ENCODE peak calls at places on chromosomes 2 and 18, in ten cellular contexts. K is testis; J is GM20000; R is astrocyte of the spinal cord; M is IMR-90; P is RWPE1; B is HL-60; A is GM12865; X is CD4-positive, alpha-beta T cell; S is kidney. V is an unnamed sample.

GRCh38 chr2:185738679-185739472 is at the start of gene FSIP2:
- DNase-seq in X (peak), A (peak), J (peak), M (peak), B (no peak), K (peak), R (peak), P (peak), S (peak), V (peak)

GRCh38 chr18:60861575-60861974 is 471.7 kb upstream of the CDH20 start:
- DNase-seq in B (no peak), J (no peak), M (no peak), X (no peak), P (no peak), S (no peak), A (no peak), K (no peak), R (peak), V (no peak)

GRCh38 chr2:42954227-42954962 is 162.0 kb upstream of the HAAO start:
- DNase-seq in R (peak), P (no peak), X (no peak), S (no peak), K (no peak), B (no peak), A (no peak), M (peak), J (no peak), V (no peak)

GRCh38 chr2:125696573-125696972 is 959.4 kb upstream of the GYPC start:
- DNase-seq in X (no peak), R (no peak), M (no peak), J (no peak), B (no peak), K (no peak), S (no peak), A (no peak), P (no peak), V (no peak)

GRCh38 chr2:67313536-67313935 is 83.6 kb upstream of the ETAA1 start:
- DNase-seq in B (no peak), K (no peak), M (no peak), S (no peak), X (no peak), P (no peak), R (no peak), J (no peak), A (no peak), V (no peak)

GRCh38 chr18:63378919-63379638 is 12.1 kb upstream of the KDSR start:
- DNase-seq in X (no peak), P (no peak), M (no peak), S (no peak), J (peak), R (peak), A (peak), K (no peak), B (no peak), V (peak)

GRCh38 chr2:20698916-20699613 is 32.1 kb downstream of the GDF7 start:
- DNase-seq in S (no peak), M (no peak), J (no peak), A (no peak), P (no peak), X (no peak), B (no peak), R (no peak), K (no peak), V (no peak)

GRCh38 chr18:26429535-26429934 is 118.8 kb downstream of the KCTD1 start:
- DNase-seq in M (peak), J (no peak), R (peak), A (no peak), B (no peak), X (no peak), K (peak), P (peak), S (no peak), V (no peak)

GRCh38 chr2:147649288-147649687 is 195.5 kb upstream of the ACVR2A start:
- DNase-seq in R (no peak), X (no peak), B (no peak), M (no peak), A (no peak), S (no peak), K (no peak), P (no peak), J (no peak), V (no peak)

DNA sequence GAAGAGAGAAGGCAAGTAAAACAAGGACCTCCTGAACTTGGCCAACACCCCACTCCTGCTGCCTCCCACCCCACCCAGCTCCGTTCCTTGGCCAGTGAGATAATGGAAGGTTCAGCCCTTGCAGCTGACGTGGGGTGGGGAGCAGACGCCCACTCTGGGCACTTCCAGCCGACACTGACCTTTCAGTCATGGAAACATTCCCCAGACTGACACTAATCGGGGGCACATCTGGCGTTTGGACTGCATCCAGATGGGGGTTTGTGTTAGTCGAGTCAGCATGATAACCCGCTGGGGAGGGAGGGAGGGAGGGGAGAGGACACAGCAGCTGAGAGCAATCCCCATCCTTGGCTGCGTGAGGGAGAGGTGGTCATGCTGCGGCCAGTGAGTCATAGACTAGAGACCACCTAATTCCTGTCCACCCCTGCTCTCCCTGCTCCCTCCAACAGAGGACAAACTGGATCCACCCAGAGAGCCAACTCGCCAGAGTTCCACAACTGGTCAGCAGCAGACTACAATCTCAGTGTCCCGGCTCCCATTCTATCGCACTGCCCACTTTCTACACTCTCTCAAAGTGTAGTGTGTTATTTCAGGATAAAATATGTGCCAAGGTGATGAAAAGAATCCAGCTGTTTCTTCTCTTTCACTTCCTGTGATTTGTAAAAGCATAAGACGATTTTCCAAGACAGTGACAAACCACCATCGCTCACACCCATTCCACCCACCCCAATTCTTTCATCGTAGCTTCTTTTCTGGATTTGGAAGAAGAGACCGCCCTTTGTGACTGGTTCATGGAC is 115.4 kb upstream of the PKDCC start:
- DNase-seq in R (peak), S (peak), X (no peak), M (peak), A (no peak), J (no peak), K (peak), B (no peak), P (no peak), V (no peak)
- TF ChIP-seq CTCF in R (peak), S (no peak), X (no peak), M (peak), A (no peak), J (no peak), K (no peak), B (no peak), P (no peak), V (no peak)

DNA sequence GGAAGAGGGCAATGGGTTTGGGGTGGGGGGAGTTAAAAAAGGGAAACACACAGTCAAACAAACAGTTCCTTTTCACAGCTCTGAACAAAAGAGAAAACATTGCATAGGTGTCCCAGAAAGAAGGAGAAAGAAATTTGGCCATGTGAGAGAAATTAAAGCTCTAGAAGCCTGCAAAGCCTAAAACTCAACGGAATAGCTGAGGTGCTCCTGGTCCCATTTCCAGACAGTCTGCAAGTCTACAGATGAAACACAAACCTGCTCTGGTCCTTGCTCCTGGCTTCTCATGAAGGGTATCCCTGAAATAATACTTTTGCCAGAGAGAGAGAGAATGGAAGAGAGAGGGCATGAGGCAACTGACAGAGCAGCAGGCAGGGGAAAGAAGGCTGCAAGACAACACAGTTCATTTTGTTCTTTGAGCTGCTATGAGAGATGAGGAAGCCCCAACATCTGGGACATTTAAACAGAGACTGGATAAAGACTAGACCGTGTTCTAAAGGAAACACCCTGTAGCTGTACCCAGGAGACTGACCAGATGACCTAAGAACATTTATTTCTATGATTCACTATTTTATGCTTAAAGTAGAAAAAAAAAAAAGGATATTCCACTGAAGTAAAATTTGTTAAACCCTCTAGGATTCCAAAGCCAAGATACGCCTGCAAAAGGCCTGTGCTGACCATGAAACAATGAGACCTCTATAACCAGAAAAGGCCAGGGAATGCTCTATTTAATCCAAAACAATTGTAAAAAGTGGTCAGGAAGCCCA is 57.3 kb upstream of the CYP26B1 start:
- DNase-seq in K (no peak), X (no peak), R (peak), J (no peak), M (no peak), S (no peak), P (no peak), B (no peak), A (no peak), V (no peak)
- TF ChIP-seq CTCF in K (no peak), X (no peak), R (no peak), J (no peak), M (no peak), S (no peak), P (no peak), B (no peak), A (no peak), V (no peak)

DNA sequence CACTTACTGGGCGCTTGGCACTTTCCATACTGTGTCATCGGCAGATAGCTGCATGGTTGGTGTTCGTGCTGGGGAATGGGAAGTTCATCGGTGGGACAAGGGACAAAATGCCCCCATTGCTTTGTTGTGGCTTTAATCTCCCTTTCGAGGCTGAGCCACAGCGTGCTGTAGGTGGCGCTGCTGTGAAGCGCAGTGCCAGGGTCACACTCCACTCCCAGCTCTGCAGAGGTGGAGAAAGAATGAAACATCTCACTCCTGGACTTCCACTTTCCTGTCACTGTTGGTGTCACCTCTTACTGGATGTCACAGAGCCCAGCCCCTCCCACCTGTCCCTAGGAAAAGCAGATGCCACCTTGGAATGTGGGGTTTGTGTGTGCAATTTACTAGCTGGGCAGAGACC is 8.7 kb downstream of the TYMS start:
- DNase-seq in S (no peak), K (no peak), B (no peak), J (no peak), X (no peak), R (no peak), M (no peak), A (no peak), P (no peak), V (no peak)
- TF ChIP-seq CTCF in S (no peak), K (no peak), B (peak), J (peak), X (no peak), R (peak), M (peak), A (peak), P (no peak), V (peak)

GRCh38 chr2:238462782-238463396 is 36.2 kb downstream of the ASB1 start:
- DNase-seq in J (peak), P (peak), R (peak), X (no peak), A (peak), M (peak), B (peak), K (no peak), S (no peak), V (peak)
- TF ChIP-seq CTCF in J (peak), P (peak), R (peak), X (peak), A (peak), M (peak), B (peak), K (peak), S (peak), V (peak)

DNA sequence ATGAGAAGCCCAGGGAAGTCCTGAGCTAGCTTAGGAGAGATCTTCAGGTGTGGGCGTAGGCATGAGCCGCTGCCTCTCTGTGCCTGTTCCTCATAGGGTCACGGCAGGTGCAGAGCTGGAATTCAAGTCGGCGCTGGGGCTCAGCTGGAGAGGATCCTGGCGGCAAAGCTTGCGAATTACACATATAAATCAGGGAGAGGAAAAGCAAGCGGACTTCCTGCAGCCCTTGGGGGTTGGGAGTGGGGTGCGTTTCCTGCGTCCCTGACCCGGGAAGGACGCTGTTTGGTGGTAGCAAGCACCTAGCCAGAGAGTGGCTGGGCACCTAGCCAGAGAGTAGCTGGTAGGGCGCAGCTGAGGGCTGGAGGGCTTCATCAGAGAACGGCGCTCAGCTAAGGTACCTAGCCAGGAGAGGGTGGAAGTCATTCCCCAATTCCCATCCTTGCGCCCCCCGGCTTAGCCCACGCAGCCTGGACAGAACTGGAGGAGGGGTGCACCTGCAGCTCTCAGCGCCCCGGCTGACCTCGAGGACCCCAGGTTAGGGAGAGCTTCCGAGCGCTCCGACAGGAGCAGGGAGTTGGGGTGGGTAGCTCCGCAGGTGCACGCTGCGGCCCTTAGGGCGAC is 459 bp upstream of the EFR3B start:
- DNase-seq in A (peak), P (peak), J (peak), S (peak), B (no peak), R (peak), M (peak), X (no peak), K (peak), V (peak)
- TF ChIP-seq CTCF in A (peak), P (no peak), J (no peak), S (peak), B (no peak), R (peak), M (peak), X (no peak), K (peak), V (no peak)

GRCh38 chr2:96899084-96899735 is 29.3 kb upstream of the SEMA4C start:
- DNase-seq in B (no peak), P (no peak), X (no peak), R (no peak), K (no peak), J (no peak), S (no peak), A (no peak), M (peak), V (no peak)

GRCh38 chr2:96903809-96904208 is 33.9 kb upstream of the SEMA4C start:
- DNase-seq in P (no peak), K (no peak), B (no peak), X (no peak), M (no peak), S (no peak), R (no peak), J (no peak), A (no peak), V (no peak)

GRCh38 chr2:96900237-96900636 is 30.4 kb upstream of the SEMA4C start:
- DNase-seq in R (no peak), B (no peak), S (no peak), J (no peak), M (no peak), P (no peak), A (no peak), K (no peak), X (no peak), V (no peak)

GRCh38 chr2:96906719-96907404 is 37.0 kb upstream of the SEMA4C start:
- DNase-seq in R (peak), P (no peak), A (no peak), B (no peak), X (no peak), J (no peak), M (no peak), S (no peak), K (peak), V (no peak)

GRCh38 chr2:96903318-96903717 is 33.4 kb upstream of the SEMA4C start:
- DNase-seq in M (no peak), R (no peak), A (no peak), K (no peak), S (no peak), J (no peak), X (no peak), P (no peak), B (no peak), V (no peak)
- TF ChIP-seq CTCF in M (no peak), R (no peak), A (no peak), K (no peak), S (no peak), J (no peak), X (no peak), P (no peak), B (no peak), V (no peak)

GRCh38 chr2:55232084-55232862 is at the start of the genes CLHC1 and RPS27A:
- DNase-seq in S (peak), M (peak), A (peak), X (peak), J (peak), R (peak), B (peak), K (peak), P (peak), V (peak)
- TF ChIP-seq CTCF in S (no peak), M (no peak), A (no peak), X (no peak), J (no peak), R (no peak), B (no peak), K (peak), P (no peak), V (no peak)

DNA sequence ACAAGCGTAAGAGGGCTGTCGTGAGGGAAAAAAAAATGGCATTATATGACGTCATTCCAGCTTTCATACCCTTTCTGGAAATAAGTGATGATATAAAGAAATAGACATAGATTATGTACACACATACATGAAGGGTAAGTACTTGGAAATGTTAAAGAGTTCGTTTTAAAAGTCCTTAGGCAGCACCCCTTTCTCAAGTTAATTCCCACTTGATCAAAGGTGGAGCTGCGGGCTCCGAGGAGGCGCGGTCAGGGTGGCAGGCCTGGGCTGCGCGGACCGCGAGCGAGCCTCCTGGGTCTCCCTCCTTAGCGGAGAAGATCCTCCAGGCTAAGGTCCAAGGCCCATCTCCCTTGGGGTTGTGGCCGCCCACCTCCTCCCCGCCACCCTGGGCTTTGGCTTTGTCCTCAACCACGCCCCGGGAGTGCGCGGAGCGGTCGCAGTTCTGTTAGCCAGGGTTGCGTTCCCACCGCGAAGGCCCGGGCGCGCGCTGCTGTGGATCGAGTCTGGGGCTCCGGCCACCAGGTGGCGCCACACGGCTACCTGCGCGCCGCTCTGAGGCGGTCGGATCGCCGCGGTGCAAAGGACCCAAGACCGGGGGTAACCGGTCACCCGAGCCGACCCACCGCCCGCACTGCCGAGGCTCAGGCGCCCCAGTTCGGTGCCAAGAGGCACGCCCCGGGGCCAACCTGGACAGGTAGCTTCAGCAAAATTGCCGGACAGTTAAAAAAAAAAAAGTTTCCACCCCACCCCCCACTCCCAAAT is 66.8 kb downstream of the HNRNPLL start:
- DNase-seq in R (peak), S (peak), M (peak), P (peak), X (peak), J (peak), B (peak), K (peak), A (peak), V (peak)
- TF ChIP-seq CTCF in R (peak), S (peak), M (peak), P (peak), X (peak), J (peak), B (peak), K (peak), A (peak), V (peak)

GRCh38 chr2:219178377-219179175 is 501 bp downstream of the RETREG2 start:
- DNase-seq in P (peak), X (peak), J (peak), S (no peak), K (peak), A (peak), B (no peak), M (peak), R (peak), V (peak)

GRCh38 chr2:219175928-219176817 is 552 bp downstream of the CNPPD1 start:
- DNase-seq in P (peak), R (peak), S (peak), K (peak), X (no peak), J (peak), B (no peak), M (peak), A (peak), V (peak)

GRCh38 chr2:219176818-219177593 is at the start of gene CNPPD1:
- DNase-seq in K (peak), J (peak), X (peak), B (peak), R (peak), S (peak), P (peak), A (peak), M (peak), V (peak)

GRCh38 chr2:219179601-219180465 is 1.8 kb downstream of the RETREG2 start:
- DNase-seq in J (no peak), S (no peak), K (peak), P (no peak), R (no peak), X (no peak), B (no peak), M (no peak), A (no peak), V (no peak)

GRCh38 chr2:219177594-219178376 is at the start of gene RETREG2:
- DNase-seq in R (peak), S (peak), K (peak), B (peak), M (peak), X (peak), P (peak), J (peak), A (peak), V (peak)
- TF ChIP-seq CTCF in R (no peak), S (peak), K (peak), B (no peak), M (peak), X (no peak), P (no peak), J (peak), A (peak), V (peak)

DNA sequence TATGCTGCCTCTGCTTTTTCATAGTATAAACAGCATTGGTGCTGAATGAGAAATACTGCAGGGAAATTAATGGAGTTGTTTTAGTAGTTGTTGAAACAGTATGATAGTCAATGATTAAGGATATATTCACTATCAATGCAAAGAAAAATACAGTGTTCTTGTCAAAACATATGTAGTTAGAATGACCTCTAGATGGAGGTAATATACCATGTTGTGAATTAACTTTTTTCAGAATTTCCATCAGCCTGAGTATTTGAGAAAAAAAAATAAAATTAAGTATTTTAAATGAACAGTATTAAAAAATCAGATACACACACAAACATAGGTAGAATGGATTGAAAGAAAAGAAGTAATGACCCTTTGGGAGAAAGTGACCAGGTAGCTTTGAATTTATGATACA is 59.5 kb downstream of the RMDN2 start:
- DNase-seq in X (no peak), M (peak), J (no peak), R (peak), S (no peak), B (no peak), P (no peak), A (no peak), K (no peak), V (no peak)
- TF ChIP-seq CTCF in X (no peak), M (peak), J (no peak), R (no peak), S (no peak), B (no peak), P (peak), A (no peak), K (no peak), V (peak)